ENCODE peak calls at places on chromosomes 1 and 21, in seven cellular contexts. M is neural progenitor cell, R is fibroblast of lung, L is GM23248, C is Karpas-422, W is IMR-90, Y is MM.1S. A is an unnamed sample.
A peak's percentile ranks its signal among the peaks of the same experiment; 100 is the strongest.

GRCh38 chr1:203091761-203092330 is 6.0 kb upstream of the MYOG start:
- DNase-seq in C (no peak), R (no peak), W (no peak), Y (no peak), M (no peak), L (no peak), A (no peak)

GRCh38 chr21:42421018-42421793 is 17.5 kb downstream of the UBASH3A start:
- DNase-seq in L (no peak), Y (no peak), M (no peak), C (no peak), R (no peak), W (no peak), A (no peak)

GRCh38 chr1:1116701-1117468 is 996 bp upstream of the C1orf159 start:
- DNase-seq in R (no peak), C (peak; percentile 51), L (peak; percentile 65), W (no peak), M (peak; percentile 54), Y (no peak), A (no peak)

GRCh38 chr21:25913488-25913887 is 178.7 kb downstream of the GABPA start:
- DNase-seq in W (no peak), M (no peak), Y (no peak), R (no peak), L (no peak), C (no peak), A (no peak)

GRCh38 chr1:200374569-200375312 is 35.1 kb downstream of the ZNF281 start:
- DNase-seq in Y (no peak), R (no peak), L (peak; percentile 73), W (peak; percentile 21), C (peak; percentile 61), M (no peak), A (peak; percentile 28)

GRCh38 chr21:14841511-14842472 is 223.0 kb downstream of the NRIP1 start:
- DNase-seq in R (no peak), L (no peak), M (no peak), C (no peak), W (no peak), Y (no peak), A (no peak)

GRCh38 chr1:212218911-212219310 is 66.3 kb upstream of the PPP2R5A start:
- DNase-seq in Y (peak; percentile 60), L (peak; percentile 87), C (no peak), R (peak; percentile 78), M (no peak), W (peak; percentile 89), A (peak; percentile 36)

GRCh38 chr1:9816199-9816598 is 7.6 kb downstream of the CLSTN1 start:
- DNase-seq in M (no peak), C (no peak), R (peak; percentile 74), L (no peak), W (peak; percentile 60), Y (no peak), A (no peak)

GRCh38 chr1:28936528-28936927 is 22.2 kb downstream of the EPB41 start:
- DNase-seq in M (no peak), Y (no peak), L (no peak), C (no peak), W (no peak), R (no peak), A (no peak)

GRCh38 chr1:174074757-174075156 is 52.6 kb upstream of the RC3H1 start:
- DNase-seq in C (peak; percentile 58), W (peak; percentile 55), Y (peak; percentile 33), M (no peak), R (peak; percentile 72), L (peak; percentile 63), A (peak; percentile 36)

GRCh38 chr1:153795325-153795837 is 20.2 kb downstream of the SLC27A3 start:
- DNase-seq in M (no peak), R (no peak), C (no peak), W (no peak), L (no peak), Y (no peak), A (no peak)

GRCh38 chr21:35058058-35058457 is 9.0 kb upstream of the RUNX1 start:
- DNase-seq in R (no peak), W (no peak), M (no peak), C (no peak), L (no peak), Y (no peak), A (no peak)

GRCh38 chr1:202802998-202803932 is 5.0 kb downstream of the KDM5B start:
- DNase-seq in Y (no peak), W (peak; percentile 57), C (no peak), M (no peak), R (peak; percentile 63), L (peak; percentile 84), A (no peak)

GRCh38 chr21:17429936-17430335 is 82.9 kb upstream of the CXADR start:
- DNase-seq in Y (no peak), C (no peak), M (no peak), L (no peak), R (no peak), W (no peak), A (peak; percentile 41)

GRCh38 chr21:17428980-17429379 is 83.9 kb upstream of the CXADR start:
- DNase-seq in W (no peak), Y (no peak), R (no peak), L (no peak), C (no peak), M (no peak), A (no peak)

GRCh38 chr21:17428484-17428869 is 84.4 kb upstream of the CXADR start:
- DNase-seq in W (no peak), Y (no peak), M (no peak), C (peak; percentile 68), L (no peak), R (no peak), A (peak; percentile 89)

GRCh38 chr21:17427157-17427556 is 85.7 kb upstream of the CXADR start:
- DNase-seq in W (no peak), C (no peak), R (no peak), Y (no peak), M (no peak), L (no peak), A (no peak)

DNA sequence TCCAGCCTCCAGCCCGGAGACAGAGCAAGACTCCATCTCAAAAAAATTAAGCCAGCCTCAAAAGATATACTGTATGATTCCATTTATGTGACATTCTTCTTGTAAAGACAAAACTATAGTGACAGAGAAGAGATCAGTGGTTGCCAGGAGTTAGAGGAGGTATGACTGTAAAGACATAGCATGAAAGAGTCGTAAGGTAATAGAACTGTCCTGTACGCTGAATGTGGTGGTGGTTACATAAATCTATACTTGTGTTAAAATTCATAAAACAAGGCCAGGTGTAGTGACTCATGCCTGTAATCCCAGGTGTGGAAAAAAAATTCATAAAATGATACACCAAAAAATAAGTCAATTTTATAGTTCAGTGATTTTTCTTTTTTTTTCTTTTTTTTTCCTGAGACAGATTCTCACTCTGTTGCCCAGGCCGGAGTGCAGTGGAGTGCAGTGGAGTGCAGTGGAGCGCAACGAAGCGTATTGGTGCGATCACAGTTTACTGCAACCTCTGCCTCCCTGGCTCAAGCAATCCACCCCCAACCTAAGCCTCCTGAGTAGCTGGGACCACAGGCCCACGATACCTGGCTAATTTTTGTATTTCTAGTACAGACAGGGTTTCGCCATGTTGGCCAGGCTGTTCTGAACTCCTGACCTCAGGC is 84.9 kb upstream of the CXADR start:
- DNase-seq in C (peak; percentile 82), R (no peak), W (no peak), Y (no peak), M (no peak), L (no peak), A (peak; percentile 92)
- H3K4me1 ChIP-seq in C (peaks cover 33% of the 10 kb centered on the region), R (no peaks in the 10 kb centered on the region), W (no peaks in the 10 kb centered on the region), Y (no peaks in the 10 kb centered on the region), M (peaks cover 6% of the 10 kb centered on the region), L (no peaks in the 10 kb centered on the region), A (peaks cover 67% of the 10 kb centered on the region)

GRCh38 chr1:38991638-38992449 is 768 bp downstream of the AKIRIN1 start:
- DNase-seq in W (no peak), L (peak; percentile 66), M (peak; percentile 83), C (peak; percentile 59), R (peak; percentile 31), Y (no peak), A (peak; percentile 12)

GRCh38 chr1:38990401-38990745 is 703 bp upstream of the AKIRIN1 start:
- DNase-seq in W (peak; percentile 37), C (no peak), Y (no peak), L (peak; percentile 59), M (no peak), R (peak; percentile 29), A (peak; percentile 46)

GRCh38 chr1:38990746-38991637 is at the start of gene AKIRIN1:
- DNase-seq in W (peak; percentile 95), Y (peak; percentile 97), C (peak; percentile 99), R (peak; percentile 96), M (peak; percentile 97), L (peak; percentile 95), A (peak; percentile 95)

GRCh38 chr1:38992450-38993111 is 1.5 kb downstream of the AKIRIN1 start:
- DNase-seq in C (peak; percentile 79), L (peak; percentile 15), R (no peak), Y (no peak), W (no peak), M (no peak), A (peak; percentile 44)

DNA sequence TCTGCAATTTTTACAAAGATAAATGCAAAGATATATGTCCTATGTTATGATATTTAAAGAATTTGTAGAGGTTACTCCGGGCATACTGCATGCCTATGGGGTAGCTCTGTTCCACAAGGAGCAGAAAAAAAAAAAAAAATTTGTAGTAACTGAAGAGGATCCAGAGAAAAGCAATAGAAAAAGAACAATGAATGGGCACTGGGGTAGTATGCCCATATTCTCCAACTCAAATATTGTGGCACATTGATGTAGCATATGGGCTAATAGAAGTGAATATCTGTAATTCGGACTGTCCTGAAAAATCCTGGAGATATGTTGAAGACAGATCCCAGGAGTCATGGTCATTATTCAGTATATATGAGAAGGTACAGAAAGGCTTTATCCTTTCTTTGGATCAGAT is 1.1 kb upstream of the AKIRIN1 start:
- DNase-seq in W (no peak), L (peak; percentile 4), C (no peak), R (no peak), M (no peak), Y (no peak), A (no peak)
- H3K4me2 ChIP-seq in W (no peak overlapping the region), L (peak overlapping the region; percentile 79), C (peak overlapping the region; percentile 70), R (no peak overlapping the region), M (peak overlapping the region; percentile 88), Y (peak overlapping the region; percentile 86), A (peak overlapping the region; percentile 77)

DNA sequence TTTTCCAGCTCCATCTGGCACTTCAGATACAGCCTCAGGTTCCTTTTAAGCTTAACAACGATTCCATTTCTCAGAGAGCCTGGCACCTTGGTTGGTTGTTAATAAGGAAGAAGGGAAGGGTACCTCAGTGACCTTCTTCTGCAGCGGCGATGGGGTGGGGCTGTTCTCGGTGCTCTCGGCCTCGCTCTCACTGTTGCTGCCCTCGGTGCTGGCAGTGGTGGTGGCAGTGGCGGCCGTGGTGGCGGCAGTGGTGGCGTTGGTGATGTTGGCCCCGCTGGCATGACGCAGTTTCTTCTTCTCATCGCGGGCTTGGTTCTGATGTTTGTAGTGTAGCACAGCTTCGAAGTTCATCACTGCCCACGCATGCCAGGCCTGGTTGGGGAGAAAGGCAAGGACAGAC is 30.7 kb upstream of the EXOSC10 start:
- DNase-seq in Y (no peak), L (no peak), W (no peak), C (no peak), M (no peak), R (no peak), A (no peak)
- H3K36me3 ChIP-seq in Y (peaks cover 10% of the 10 kb centered on the region), L (peaks cover 45% of the 10 kb centered on the region), W (peaks cover 56% of the 10 kb centered on the region), C (peaks cover 23% of the 10 kb centered on the region), M (no peaks in the 10 kb centered on the region), R (peaks cover 27% of the 10 kb centered on the region), A (peaks cover 96% of the 10 kb centered on the region)

DNA sequence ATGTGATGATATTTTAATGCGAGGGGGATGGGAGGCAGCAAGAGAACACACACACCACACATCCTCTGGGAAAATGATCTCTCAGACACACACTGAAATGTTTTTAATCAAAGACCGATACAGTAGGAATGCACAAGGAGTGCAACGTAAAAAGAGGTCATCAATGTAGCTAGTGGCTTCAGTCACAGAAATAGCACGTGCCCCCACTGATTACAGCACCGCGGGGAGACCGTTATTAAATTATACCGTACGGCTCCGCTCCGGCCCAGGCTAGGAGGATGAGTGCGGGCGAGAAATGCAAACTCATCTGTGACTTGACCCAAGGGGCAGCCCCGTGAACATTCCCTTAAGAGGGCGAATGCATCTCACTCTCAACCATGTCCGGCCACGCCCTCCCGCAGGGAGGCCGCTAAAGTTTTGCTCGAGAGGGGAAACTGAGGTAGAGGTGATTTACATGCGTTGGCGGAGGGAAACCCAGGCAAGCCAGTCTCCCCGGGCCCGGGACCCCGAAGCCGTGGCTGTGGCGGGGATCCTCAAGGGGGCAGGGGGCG is 552 bp downstream of the UBR4 start:
- DNase-seq in W (peak; percentile 61), R (peak; percentile 62), Y (peak; percentile 59), C (peak; percentile 89), L (peak; percentile 78), M (peak; percentile 67), A (peak; percentile 74)
- H3K4me1 ChIP-seq in W (peaks cover 7% of the 10 kb centered on the region), R (peaks cover 9% of the 10 kb centered on the region), Y (peaks cover 42% of the 10 kb centered on the region), C (peaks cover 69% of the 10 kb centered on the region), L (peaks cover 34% of the 10 kb centered on the region), M (peaks cover 27% of the 10 kb centered on the region), A (peaks cover 56% of the 10 kb centered on the region)